ENCODE peak calls at places on chromosomes 5 and 9, in seven cellular contexts. O is CD8-positive, alpha-beta T cell; Y is fibroblast of the conjunctiva; R is T47D; I is AML-193; U is esophagus squamous epithelium; P is pons. A is an unnamed sample.

GRCh38 chr9:129954868-129955550 is 88.0 kb downstream of the FNBP1 start:
- DNase-seq in O (no peak), Y (no peak), R (no peak), I (peak), U (no peak), P (peak), A (peak)

GRCh38 chr9:38277601-38278200 is 114.8 kb upstream of the ALDH1B1 start:
- DNase-seq in O (no peak), Y (no peak), R (no peak), I (no peak), U (no peak), P (no peak), A (no peak)

GRCh38 chr5:6710078-6710477 is 3.2 kb upstream of the TENT4A start:
- DNase-seq in O (no peak), Y (no peak), R (no peak), I (no peak), U (no peak), P (no peak), A (no peak)

GRCh38 chr5:141908796-141909195 is 14.9 kb upstream of the DELE1 start:
- DNase-seq in O (no peak), Y (no peak), R (no peak), I (no peak), U (no peak), P (no peak), A (no peak)

GRCh38 chr9:13568851-13569618 is 289.5 kb upstream of the MPDZ start:
- DNase-seq in O (no peak), Y (no peak), R (no peak), I (no peak), U (no peak), P (peak), A (no peak)

GRCh38 chr9:122097679-122098315 is 4.7 kb upstream of the TTLL11 start:
- DNase-seq in O (no peak), Y (no peak), R (no peak), I (no peak), U (no peak), P (no peak), A (peak)

GRCh38 chr5:34474573-34475021 is 181.5 kb upstream of the RAI14 start:
- DNase-seq in O (no peak), Y (peak), R (peak), I (peak), U (no peak), P (peak), A (no peak)

GRCh38 chr5:140840978-140841962 is at the start of gene PCDHA8:
- DNase-seq in O (no peak), Y (no peak), R (peak), I (peak), U (no peak), P (peak), A (no peak)

GRCh38 chr9:1869843-1870242 is 145.3 kb upstream of the SMARCA2 start:
- DNase-seq in O (peak), Y (no peak), R (peak), I (peak), U (no peak), P (no peak), A (no peak)

A was measured in GF-D8.